ENCODE peak calls at places on chromosome 17, in eight cellular contexts. V, J, U, E, W, O, X and A are unnamed samples.

GRCh38 chr17:65393514-65393913 is 167.9 kb downstream of the AXIN2 start:
- DNase-seq in J (no peak), W (no peak), U (no peak), X (no peak), O (no peak), V (no peak), E (no peak), A (no peak)

GRCh38 chr17:77279448-77280303 is 138.9 kb downstream of the SEC14L1 start:
- DNase-seq in J (no peak), U (peak), V (no peak), E (no peak), X (no peak), O (peak), W (peak), A (no peak)

GRCh38 chr17:57898487-57899311 is 48.9 kb upstream of the MRPS23 start:
- DNase-seq in X (no peak), U (no peak), J (no peak), O (peak), V (no peak), W (peak), E (peak), A (peak)

GRCh38 chr17:40686192-40686591 is 17.4 kb downstream of the KRT24 start:
- DNase-seq in U (no peak), O (no peak), E (no peak), V (no peak), W (no peak), J (no peak), X (no peak), A (no peak)

GRCh38 chr17:67194134-67194533 is 50.9 kb downstream of the HELZ start:
- DNase-seq in O (peak), E (peak), W (no peak), U (no peak), X (no peak), V (no peak), J (no peak), A (no peak)

GRCh38 chr17:34613064-34614019 is 34.0 kb downstream of the TMEM132E start:
- DNase-seq in U (no peak), O (peak), J (no peak), W (no peak), V (no peak), X (peak), E (peak), A (peak)

GRCh38 chr17:75518201-75518600 is 1.9 kb downstream of the TSEN54 start:
- DNase-seq in X (no peak), O (no peak), V (no peak), U (no peak), W (no peak), J (no peak), E (no peak), A (no peak)

GRCh38 chr17:59425085-59425901 is 93.8 kb downstream of the YPEL2 start:
- DNase-seq in W (peak), E (peak), O (peak), V (no peak), X (peak), J (no peak), U (peak), A (peak)

GRCh38 chr17:1942666-1943431 is 82.3 kb downstream of the RTN4RL1 start:
- DNase-seq in X (no peak), J (no peak), O (no peak), U (no peak), W (no peak), V (no peak), E (no peak), A (no peak)

GRCh38 chr17:46815474-46816353 is 2.8 kb downstream of the WNT3 start:
- DNase-seq in W (no peak), J (no peak), X (no peak), U (no peak), E (no peak), V (no peak), O (no peak), A (no peak)

GRCh38 chr17:13017623-13018462 is at the start of gene ELAC2:
- DNase-seq in X (peak), E (peak), U (peak), J (peak), V (peak), W (peak), O (peak), A (peak)
- TF ChIP-seq CTCF in X (no peak), E (no peak), U (no peak), J (no peak), V (no peak), W (peak), O (no peak), A (no peak)

GRCh38 chr17:55965051-55965450 is 188.2 kb upstream of the ANKFN1 start:
- DNase-seq in W (no peak), X (no peak), E (no peak), V (no peak), O (no peak), J (no peak), U (no peak), A (no peak)
- TF ChIP-seq CTCF in W (no peak), X (peak), E (no peak), V (no peak), O (no peak), J (no peak), U (no peak), A (no peak)

DNA sequence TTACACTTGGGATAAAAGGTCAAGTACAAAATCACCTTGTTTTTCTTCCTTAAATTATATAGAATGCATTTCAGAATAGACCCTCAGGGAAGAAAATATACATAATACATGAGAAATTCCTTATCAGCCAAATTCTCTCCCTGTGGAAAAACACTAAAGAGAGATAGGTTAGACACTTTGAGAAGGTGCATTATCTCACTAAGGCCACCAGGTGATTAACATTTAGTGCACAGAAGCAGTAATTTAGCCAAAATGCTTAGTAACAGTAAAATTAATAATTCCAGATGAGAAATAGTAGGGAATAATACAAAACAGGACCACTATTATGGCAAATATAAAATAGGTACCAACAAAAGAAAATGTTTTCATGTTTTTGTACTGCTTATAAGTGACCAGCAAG is 185.3 kb upstream of the C17orf78 start:
- DNase-seq in O (no peak), J (no peak), V (no peak), X (no peak), E (no peak), W (no peak), U (no peak), A (no peak)
- TF ChIP-seq CTCF in O (peak), J (no peak), V (no peak), X (peak), E (no peak), W (no peak), U (peak), A (no peak)

GRCh38 chr17:73960469-73960868 is 243.0 kb upstream of the RPL38 start:
- DNase-seq in V (no peak), E (no peak), J (no peak), X (no peak), U (no peak), W (no peak), O (no peak), A (no peak)
- TF ChIP-seq CTCF in V (no peak), E (no peak), J (no peak), X (no peak), U (no peak), W (no peak), O (no peak), A (no peak)

GRCh38 chr17:80941171-80941570 is 50.5 kb upstream of the CHMP6 start:
- DNase-seq in U (no peak), X (no peak), V (no peak), J (no peak), E (no peak), W (peak), O (no peak), A (no peak)

GRCh38 chr17:80944326-80944725 is 47.3 kb upstream of the CHMP6 start:
- DNase-seq in X (no peak), O (no peak), J (no peak), E (no peak), W (peak), V (no peak), U (no peak), A (no peak)

GRCh38 chr17:80943346-80944145 is 48.1 kb upstream of the CHMP6 start:
- DNase-seq in E (no peak), U (no peak), J (no peak), V (no peak), X (peak), O (no peak), W (peak), A (no peak)

GRCh38 chr17:80941743-80942211 is 49.9 kb upstream of the CHMP6 start:
- DNase-seq in E (peak), V (no peak), W (peak), O (peak), U (no peak), J (peak), X (peak), A (no peak)

DNA sequence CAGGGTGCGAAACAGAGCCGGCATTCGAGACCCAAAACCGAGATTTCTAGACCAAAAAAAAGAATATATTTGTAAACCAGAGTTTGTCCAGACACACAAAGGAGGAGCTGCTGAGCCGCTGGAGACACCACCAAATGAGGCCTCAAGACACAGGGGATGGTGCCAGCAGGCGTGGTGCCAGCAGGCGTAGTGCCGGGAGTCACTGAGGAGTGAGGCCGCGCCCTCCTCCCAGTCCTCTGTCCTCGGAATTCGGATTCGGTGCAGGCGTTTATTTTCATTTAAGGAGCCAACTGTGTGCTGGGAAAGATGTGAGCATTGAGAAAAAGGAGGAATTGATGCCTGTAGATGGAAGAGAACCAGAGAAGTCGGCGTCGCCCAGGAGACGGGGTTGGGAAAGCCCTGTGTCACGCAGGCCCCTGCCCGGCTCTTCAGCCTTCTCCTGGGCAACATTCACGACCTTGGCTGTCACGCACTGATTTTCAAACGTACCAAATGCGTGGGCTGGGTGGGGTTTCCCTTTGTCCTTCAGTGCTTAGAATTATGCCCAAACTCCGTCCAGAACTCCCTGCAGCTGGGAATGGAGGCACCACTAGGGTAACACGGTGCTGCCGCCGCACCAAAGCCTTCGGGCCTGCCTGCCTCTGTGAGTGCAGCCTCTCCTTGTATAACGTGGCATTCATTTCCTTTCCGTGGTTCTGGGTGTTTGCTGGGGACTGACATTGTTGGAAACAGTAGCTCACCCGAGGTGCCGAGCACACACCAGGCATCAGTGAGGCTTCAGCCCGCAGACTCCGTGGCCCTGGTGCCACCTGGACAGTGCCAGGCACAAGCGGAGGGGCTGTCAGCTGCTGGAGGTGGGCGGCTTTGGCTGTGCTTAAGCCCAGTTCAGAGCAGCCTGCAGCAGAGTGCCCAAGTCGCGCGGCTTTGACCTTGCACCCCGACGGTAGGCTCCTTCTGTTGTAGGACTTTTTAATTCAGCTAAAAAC is 49.0 kb upstream of the CHMP6 start:
- DNase-seq in V (peak), W (peak), E (peak), J (peak), X (peak), O (peak), U (peak), A (no peak)
- TF ChIP-seq CTCF in V (peak), W (no peak), E (no peak), J (no peak), X (no peak), O (peak), U (peak), A (no peak)

DNA sequence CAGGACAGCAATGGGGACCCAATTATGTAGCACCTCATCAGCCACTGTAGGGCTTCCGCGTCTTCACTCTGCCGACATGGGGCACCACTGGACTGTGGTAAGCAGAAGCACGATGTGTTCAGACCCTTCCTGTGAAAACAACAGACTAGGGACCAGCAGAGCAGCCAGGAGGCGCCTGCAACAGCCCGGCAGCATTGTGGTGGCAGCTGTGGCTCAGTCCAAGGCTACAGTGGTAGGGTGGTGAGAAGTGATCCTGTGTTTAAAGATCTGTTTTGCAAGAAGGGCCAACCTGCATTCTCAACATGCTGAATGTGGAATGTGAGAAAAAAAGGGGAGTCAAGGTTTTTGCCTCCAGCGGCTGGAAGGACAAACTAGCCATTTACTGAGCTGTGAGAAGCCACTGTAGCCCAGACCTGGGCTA is 80.8 kb downstream of the GAS7 start:
- DNase-seq in E (no peak), X (no peak), J (no peak), O (no peak), W (peak), V (no peak), U (no peak), A (no peak)
- TF ChIP-seq CTCF in E (no peak), X (no peak), J (no peak), O (no peak), W (peak), V (no peak), U (no peak), A (no peak)

GRCh38 chr17:72426948-72427760 is 306.3 kb downstream of the SOX9 start:
- DNase-seq in V (no peak), J (no peak), X (peak), E (no peak), W (no peak), U (no peak), O (no peak), A (no peak)
- TF ChIP-seq CTCF in V (no peak), J (no peak), X (no peak), E (no peak), W (no peak), U (no peak), O (no peak), A (no peak)

DNA sequence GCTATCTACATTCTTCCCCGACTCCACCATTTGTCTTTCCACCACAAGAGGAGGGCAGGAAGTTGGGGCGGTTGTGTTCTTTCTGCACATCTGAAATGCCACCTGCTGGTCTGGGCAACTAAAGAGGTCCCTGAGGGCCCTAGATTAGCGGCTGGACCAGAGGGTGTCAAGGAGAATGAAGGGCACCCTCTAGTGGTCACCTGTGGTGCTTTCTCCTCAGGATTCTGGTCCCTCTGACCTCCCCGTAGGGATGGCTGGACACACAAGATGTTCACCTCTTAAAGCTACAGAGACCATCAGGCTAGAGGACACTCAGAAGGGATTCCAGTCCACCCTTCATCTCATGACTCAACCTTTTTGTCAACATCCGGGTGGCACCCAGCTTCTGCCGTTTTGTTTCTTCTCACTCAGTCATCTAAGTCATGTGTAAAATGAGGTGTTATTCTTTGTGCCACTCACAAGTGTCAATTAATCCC is 2.9 kb upstream of the SCIMP start:
- DNase-seq in X (peak), U (peak), W (peak), V (peak), J (peak), O (peak), E (peak), A (peak)
- TF ChIP-seq CTCF in X (peak), U (peak), W (peak), V (peak), J (no peak), O (peak), E (peak), A (peak)